ENCODE peak calls at places on chromosomes 7 and 10, in four cellular contexts. W is H1, Z is WTC11, L is SK-N-SH. O is an unnamed sample.

GRCh38 chr10:78959901-78960300 is 108.9 kb upstream of the ZMIZ1 start:
- DNase-seq in W (no peak), Z (no peak), L (no peak), O (no peak)

GRCh38 chr10:119283387-119283786 is 76.0 kb downstream of the GRK5 start:
- DNase-seq in W (no peak), Z (no peak), L (no peak), O (no peak)

GRCh38 chr7:72048420-72048819 is 363.7 kb downstream of the CALN1 start:
- DNase-seq in W (no peak), Z (no peak), L (no peak), O (no peak)

GRCh38 chr7:93203496-93203895 is 22.8 kb downstream of the HEPACAM2 start:
- DNase-seq in W (no peak), Z (no peak), L (no peak), O (no peak)

GRCh38 chr7:86814980-86815379 is 171.3 kb downstream of the GRM3 start:
- DNase-seq in W (peak), Z (peak), L (peak), O (peak)

GRCh38 chr10:23359692-23360380 is 15.2 kb upstream of the C10orf67 start:
- DNase-seq in W (no peak), Z (no peak), L (no peak), O (no peak)

GRCh38 chr10:102159051-102159597 is 6.9 kb downstream of the NOLC1 start:
- DNase-seq in W (no peak), Z (no peak), L (no peak), O (no peak)

GRCh38 chr10:11824376-11824775 is 1.2 kb downstream of the PROSER2 start:
- DNase-seq in W (no peak), Z (no peak), L (no peak), O (no peak)

GRCh38 chr7:75989084-75989725 is 5.2 kb downstream of the TMEM120A start:
- DNase-seq in W (no peak), Z (no peak), L (peak), O (no peak)

GRCh38 chr7:117961235-117961634 is 88.0 kb upstream of the CTTNBP2 start:
- DNase-seq in W (no peak), Z (no peak), L (no peak), O (no peak)

GRCh38 chr10:26730548-26730947 is 33.0 kb downstream of the PDSS1 start:
- DNase-seq in W (no peak), Z (no peak), L (no peak), O (no peak)

GRCh38 chr7:107180378-107180777 is 11.6 kb downstream of the HBP1 start:
- DNase-seq in W (no peak), Z (no peak), L (no peak), O (peak)

GRCh38 chr7:158431941-158432347 is 155.7 kb downstream of the PTPRN2 start:
- DNase-seq in W (no peak), Z (no peak), L (peak), O (peak)

GRCh38 chr10:123009105-123009805 is 449 bp downstream of the ACADSB start:
- DNase-seq in W (no peak), Z (peak), L (peak), O (peak)

GRCh38 chr7:2488681-2489080 is 12.5 kb upstream of the GRIFIN start:
- DNase-seq in W (no peak), Z (no peak), L (no peak), O (no peak)

GRCh38 chr10:102670871-102671434 is 26.7 kb downstream of the TRIM8 start:
- DNase-seq in W (no peak), Z (no peak), L (peak), O (peak)

GRCh38 chr10:5511885-5512280 is 12.5 kb upstream of the CALML5 start:
- DNase-seq in W (no peak), Z (no peak), L (no peak), O (no peak)

GRCh38 chr10:13930123-13930522 is 343.4 kb downstream of the PRPF18 start:
- DNase-seq in W (no peak), Z (no peak), L (no peak), O (peak)

GRCh38 chr10:60767424-60767823 is 10.9 kb upstream of the CDK1 start:
- DNase-seq in W (no peak), Z (no peak), L (no peak), O (no peak)

GRCh38 chr7:19051767-19052375 is 65.6 kb downstream of the TWIST1 start:
- DNase-seq in W (no peak), Z (peak), L (peak), O (peak)

GRCh38 chr7:37495574-37496184 is 47.0 kb upstream of the ELMO1 start:
- DNase-seq in W (no peak), Z (no peak), L (peak), O (peak)

GRCh38 chr7:49294611-49295010 is 370.3 kb downstream of the CDC14C start:
- DNase-seq in W (no peak), Z (no peak), L (no peak), O (no peak)

GRCh38 chr7:96189129-96189815 is 132.6 kb downstream of the SLC25A13 start:
- DNase-seq in W (no peak), Z (no peak), L (no peak), O (no peak)

GRCh38 chr10:124152781-124153600 is 59.6 kb upstream of the CHST15 start:
- DNase-seq in W (peak), Z (no peak), L (peak), O (peak)

GRCh38 chr10:49212783-49213182 is 24.6 kb upstream of the TMEM273 start:
- DNase-seq in W (no peak), Z (no peak), L (no peak), O (no peak)

GRCh38 chr7:94434031-94434430 is 39.3 kb downstream of the COL1A2 start:
- DNase-seq in W (no peak), Z (no peak), L (no peak), O (no peak)
- TF ChIP-seq TEAD4 in W (no peak), Z (no peak), L (no peak), O (no peak)

DNA sequence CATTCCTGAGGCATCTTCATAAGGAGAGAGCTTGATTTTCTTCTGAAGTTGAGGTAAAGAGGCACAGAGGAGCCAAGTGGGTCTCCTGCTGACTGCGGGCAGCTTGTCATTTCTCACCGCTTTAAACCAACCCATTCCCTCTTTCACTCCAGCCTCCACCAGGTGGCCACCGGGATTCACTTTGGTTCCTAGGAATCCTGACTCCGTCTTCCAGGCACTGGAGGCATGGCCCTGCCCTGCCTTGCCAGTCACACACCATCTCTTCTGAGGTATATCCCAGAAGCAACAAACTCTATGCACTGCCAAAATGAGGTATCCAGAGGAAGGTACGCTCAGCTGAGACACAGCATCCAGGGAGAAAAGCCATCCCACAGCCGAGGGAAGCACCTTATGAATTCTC is 280.8 kb downstream of the TNS3 start:
- DNase-seq in W (no peak), Z (peak), L (no peak), O (no peak)
- TF ChIP-seq TEAD4 in W (no peak), Z (no peak), L (no peak), O (no peak)

DNA sequence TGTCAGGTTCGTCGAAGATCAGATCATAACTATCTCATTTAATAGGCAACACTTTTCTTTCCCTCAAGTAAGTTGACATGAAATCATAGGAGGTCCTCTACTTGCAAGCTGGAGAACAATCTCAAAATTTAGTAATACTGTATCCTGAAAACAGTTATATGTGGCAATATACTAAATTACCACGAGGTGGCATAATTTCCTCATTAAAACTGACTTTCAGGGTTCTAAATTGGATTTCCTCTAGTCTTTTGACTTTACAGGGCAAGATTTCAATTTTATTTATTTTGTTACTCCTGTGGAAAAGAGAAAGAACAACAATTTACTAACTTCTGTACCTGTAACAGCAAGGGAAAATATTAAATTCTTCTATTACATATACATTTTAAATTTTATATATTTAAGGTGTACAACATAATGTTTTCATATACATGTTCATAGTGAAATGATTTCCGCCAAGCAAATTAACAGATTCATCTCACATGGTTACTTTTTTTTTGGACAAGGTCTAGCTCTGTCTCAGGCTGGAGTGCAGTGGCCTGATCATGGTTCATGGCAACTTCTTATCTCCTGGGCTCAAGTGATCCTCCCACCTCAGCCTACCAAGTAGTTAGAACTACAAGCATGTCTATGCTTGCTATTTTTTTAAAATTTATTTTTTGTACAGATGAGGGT is 53.4 kb upstream of the CYP2C18 start:
- DNase-seq in W (no peak), Z (no peak), L (peak), O (peak)
- TF ChIP-seq TEAD4 in W (no peak), Z (no peak), L (no peak), O (no peak)

GRCh38 chr7:23598321-23598720 is 1.1 kb downstream of the CCDC126 start:
- DNase-seq in W (no peak), Z (no peak), L (no peak), O (no peak)
- TF ChIP-seq TEAD4 in W (no peak), Z (no peak), L (no peak), O (no peak)

GRCh38 chr7:142451346-142451745 is 193.5 kb upstream of the PRSS58 start:
- DNase-seq in W (no peak), Z (no peak), L (no peak), O (no peak)
- TF ChIP-seq TEAD4 in W (no peak), Z (no peak), L (no peak), O (no peak)

GRCh38 chr7:22884911-22885823 is 62.5 kb upstream of the TOMM7 start:
- DNase-seq in W (no peak), Z (no peak), L (no peak), O (no peak)

GRCh38 chr7:22890773-22891172 is 68.1 kb upstream of the TOMM7 start:
- DNase-seq in W (no peak), Z (no peak), L (no peak), O (no peak)

DNA sequence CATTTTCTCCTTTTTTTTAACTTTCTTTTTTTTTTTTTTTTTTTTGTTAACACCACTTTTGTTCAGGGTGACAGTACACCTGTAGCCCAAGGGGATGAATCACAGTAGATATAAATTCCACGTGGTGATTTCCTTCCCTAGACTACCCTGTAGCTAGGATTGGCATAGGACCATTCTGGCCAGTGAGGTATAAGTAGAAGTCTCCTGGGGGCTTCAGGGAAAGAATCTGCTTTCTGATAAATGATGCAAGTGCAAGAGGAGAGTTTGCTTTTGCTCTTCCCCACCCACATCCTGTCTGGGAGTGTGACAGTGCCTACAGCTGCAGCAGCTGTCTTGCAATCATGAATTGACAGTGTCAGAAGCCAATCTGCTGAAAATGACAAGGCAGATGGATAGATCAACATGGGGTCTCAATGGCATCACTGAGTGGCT is 63.2 kb upstream of the TOMM7 start:
- DNase-seq in W (no peak), Z (no peak), L (no peak), O (no peak)
- TF ChIP-seq TEAD4 in W (no peak), Z (no peak), L (no peak), O (no peak)

GRCh38 chr10:6918305-6918704 is 338.2 kb upstream of the PRKCQ start:
- DNase-seq in W (peak), Z (peak), L (peak), O (peak)
- TF ChIP-seq TEAD4 in W (no peak), Z (no peak), L (no peak), O (no peak)

GRCh38 chr7:115782716-115783460 is 247.7 kb downstream of the TFEC start:
- DNase-seq in W (no peak), Z (no peak), L (no peak), O (no peak)
- TF ChIP-seq TEAD4 in W (no peak), Z (no peak), L (no peak), O (no peak)